ENCODE peak calls at places on chromosomes 5 and 9, in four cellular contexts. One of them, this sample, is unnamed.

GRCh38 chr9:87547665-87548064 is 50.0 kb downstream of the DAPK1 start:
- DNase-seq in endothelial cell: no peak
- DNase-seq in GM13976: no peak
- DNase-seq in progenitor cell of endocrine pancreas: no peak
- DNase-seq in this sample: no peak

GRCh38 chr5:63960646-63961045 is 1.6 kb downstream of the HTR1A start:
- DNase-seq in progenitor cell of endocrine pancreas: no peak
- DNase-seq in endothelial cell: no peak
- DNase-seq in GM13976: no peak
- DNase-seq in this sample: no peak

GRCh38 chr9:130106860-130107848 is 53.4 kb downstream of the GPR107 start:
- DNase-seq in endothelial cell: peak
- DNase-seq in GM13976: peak
- DNase-seq in progenitor cell of endocrine pancreas: peak
- DNase-seq in this sample: peak

GRCh38 chr5:173800340-173800739 is 87.8 kb upstream of the CPEB4 start:
- DNase-seq in endothelial cell: no peak
- DNase-seq in progenitor cell of endocrine pancreas: no peak
- DNase-seq in GM13976: no peak
- DNase-seq in this sample: no peak

GRCh38 chr9:77170991-77171699 is 6.2 kb upstream of the VPS13A start:
- DNase-seq in progenitor cell of endocrine pancreas: no peak
- DNase-seq in GM13976: no peak
- DNase-seq in endothelial cell: no peak
- DNase-seq in this sample: no peak

GRCh38 chr5:56692359-56693219 is 122.8 kb upstream of the MAP3K1 start:
- DNase-seq in GM13976: peak
- DNase-seq in endothelial cell: no peak
- DNase-seq in progenitor cell of endocrine pancreas: no peak
- DNase-seq in this sample: no peak

GRCh38 chr5:172929371-172929838 is 29.8 kb upstream of the RPL26L1 start:
- DNase-seq in GM13976: no peak
- DNase-seq in progenitor cell of endocrine pancreas: no peak
- DNase-seq in endothelial cell: no peak
- DNase-seq in this sample: peak

GRCh38 chr9:89814340-89815040 is 209.7 kb downstream of the GADD45G start:
- DNase-seq in endothelial cell: no peak
- DNase-seq in GM13976: no peak
- DNase-seq in progenitor cell of endocrine pancreas: no peak
- DNase-seq in this sample: peak

GRCh38 chr5:135332519-135333150 is 66.4 kb downstream of the MACROH2A1 start:
- DNase-seq in GM13976: peak
- DNase-seq in endothelial cell: no peak
- DNase-seq in progenitor cell of endocrine pancreas: no peak
- DNase-seq in this sample: peak

GRCh38 chr5:171521679-171522078 is 102.2 kb downstream of the FGF18 start:
- DNase-seq in progenitor cell of endocrine pancreas: no peak
- DNase-seq in GM13976: no peak
- DNase-seq in endothelial cell: no peak
- DNase-seq in this sample: no peak

GRCh38 chr5:167524941-167525485 is 766.4 kb upstream of the WWC1 start:
- DNase-seq in endothelial cell: no peak
- DNase-seq in progenitor cell of endocrine pancreas: no peak
- DNase-seq in GM13976: no peak
- DNase-seq in this sample: no peak

GRCh38 chr9:112271466-112272098 is 61.8 kb downstream of the PTBP3 start:
- DNase-seq in progenitor cell of endocrine pancreas: no peak
- DNase-seq in GM13976: no peak
- DNase-seq in endothelial cell: no peak
- DNase-seq in this sample: peak

GRCh38 chr5:61275841-61276240 is 56.2 kb upstream of the ZSWIM6 start:
- DNase-seq in GM13976: no peak
- DNase-seq in endothelial cell: peak
- DNase-seq in progenitor cell of endocrine pancreas: no peak
- DNase-seq in this sample: peak

GRCh38 chr9:91571036-91571435 is 147.4 kb upstream of the NFIL3 start:
- DNase-seq in GM13976: no peak
- DNase-seq in progenitor cell of endocrine pancreas: no peak
- DNase-seq in endothelial cell: no peak
- DNase-seq in this sample: no peak

GRCh38 chr5:108059334-108059733 is 322.6 kb downstream of the FBXL17 start:
- DNase-seq in progenitor cell of endocrine pancreas: no peak
- DNase-seq in endothelial cell: no peak
- DNase-seq in GM13976: no peak
- DNase-seq in this sample: no peak

GRCh38 chr9:95649801-95650213 is 133.0 kb upstream of the PTCH1 start:
- DNase-seq in progenitor cell of endocrine pancreas: no peak
- DNase-seq in GM13976: no peak
- DNase-seq in endothelial cell: no peak
- DNase-seq in this sample: no peak

GRCh38 chr5:118903010-118903409 is 85.3 kb downstream of the DTWD2 start:
- DNase-seq in GM13976: no peak
- DNase-seq in endothelial cell: no peak
- DNase-seq in progenitor cell of endocrine pancreas: no peak
- DNase-seq in this sample: no peak

GRCh38 chr9:76699966-76700365 is 64.3 kb upstream of the PCA3 start:
- DNase-seq in endothelial cell: no peak
- DNase-seq in progenitor cell of endocrine pancreas: no peak
- DNase-seq in GM13976: no peak
- DNase-seq in this sample: peak

GRCh38 chr5:1171340-1171941 is 30.0 kb upstream of the SLC6A19 start:
- DNase-seq in endothelial cell: no peak
- DNase-seq in GM13976: no peak
- DNase-seq in progenitor cell of endocrine pancreas: no peak
- DNase-seq in this sample: no peak

GRCh38 chr5:153569036-153569435 is 78.6 kb downstream of the GRIA1 start:
- DNase-seq in progenitor cell of endocrine pancreas: no peak
- DNase-seq in endothelial cell: no peak
- DNase-seq in GM13976: no peak
- DNase-seq in this sample: no peak

GRCh38 chr5:41094871-41095270 is 23.7 kb upstream of the MROH2B start:
- DNase-seq in progenitor cell of endocrine pancreas: no peak
- DNase-seq in endothelial cell: no peak
- DNase-seq in GM13976: no peak
- DNase-seq in this sample: no peak

GRCh38 chr5:30804739-30805313 is 388.7 kb upstream of the CDH6 start:
- DNase-seq in progenitor cell of endocrine pancreas: no peak
- DNase-seq in endothelial cell: no peak
- DNase-seq in GM13976: no peak
- DNase-seq in this sample: peak

GRCh38 chr5:1003296-1003937 is 5.2 kb upstream of the NKD2 start:
- DNase-seq in GM13976: no peak
- DNase-seq in endothelial cell: no peak
- DNase-seq in progenitor cell of endocrine pancreas: no peak
- DNase-seq in this sample: no peak

GRCh38 chr5:55413644-55414043 is 105.9 kb downstream of the MTREX start:
- DNase-seq in progenitor cell of endocrine pancreas: no peak
- DNase-seq in GM13976: no peak
- DNase-seq in endothelial cell: no peak
- DNase-seq in this sample: no peak

GRCh38 chr5:175829718-175830585 is 41.4 kb upstream of the CPLX2 start:
- DNase-seq in GM13976: no peak
- DNase-seq in endothelial cell: no peak
- DNase-seq in progenitor cell of endocrine pancreas: no peak
- DNase-seq in this sample: no peak

GRCh38 chr9:122218070-122218884 is 10.5 kb downstream of the LHX6 start:
- DNase-seq in GM13976: peak
- DNase-seq in endothelial cell: no peak
- DNase-seq in progenitor cell of endocrine pancreas: no peak
- DNase-seq in this sample: no peak

GRCh38 chr5:930853-931252 is 38.2 kb downstream of the TRIP13 start:
- DNase-seq in GM13976: no peak
- DNase-seq in endothelial cell: no peak
- DNase-seq in progenitor cell of endocrine pancreas: no peak
- DNase-seq in this sample: no peak

GRCh38 chr5:5418764-5419163 is 3.7 kb upstream of the ICE1 start:
- DNase-seq in GM13976: no peak
- DNase-seq in progenitor cell of endocrine pancreas: no peak
- DNase-seq in endothelial cell: no peak
- DNase-seq in this sample: no peak

GRCh38 chr9:37528652-37529072 is 42.9 kb downstream of the POLR1E start:
- DNase-seq in progenitor cell of endocrine pancreas: no peak
- DNase-seq in endothelial cell: no peak
- DNase-seq in GM13976: no peak
- DNase-seq in this sample: peak

GRCh38 chr9:130289711-130290241 is 24.2 kb downstream of the HMCN2 start:
- DNase-seq in progenitor cell of endocrine pancreas: no peak
- DNase-seq in endothelial cell: no peak
- DNase-seq in GM13976: no peak
- DNase-seq in this sample: no peak

GRCh38 chr5:179345179-179345428 is 157 bp downstream of the ADAMTS2 start:
- DNase-seq in endothelial cell: peak
- DNase-seq in GM13976: no peak
- DNase-seq in progenitor cell of endocrine pancreas: peak
- DNase-seq in this sample: no peak

GRCh38 chr5:149581931-149582768 is 852 bp downstream of the ARHGEF37 start:
- DNase-seq in GM13976: no peak
- DNase-seq in progenitor cell of endocrine pancreas: no peak
- DNase-seq in endothelial cell: no peak
- DNase-seq in this sample: peak

GRCh38 chr5:68396722-68397121 is 181.2 kb downstream of the PIK3R1 start:
- DNase-seq in GM13976: no peak
- DNase-seq in endothelial cell: no peak
- DNase-seq in progenitor cell of endocrine pancreas: no peak
- DNase-seq in this sample: no peak
- TF ChIP-seq CTCF in GM13976: no peak
- TF ChIP-seq CTCF in endothelial cell: no peak
- TF ChIP-seq CTCF in progenitor cell of endocrine pancreas: no peak
- TF ChIP-seq CTCF in this sample: no peak

GRCh38 chr9:93380410-93381060 is 71.0 kb upstream of the FAM120A start:
- DNase-seq in endothelial cell: no peak
- DNase-seq in GM13976: no peak
- DNase-seq in progenitor cell of endocrine pancreas: no peak
- DNase-seq in this sample: no peak
- TF ChIP-seq CTCF in endothelial cell: no peak
- TF ChIP-seq CTCF in GM13976: no peak
- TF ChIP-seq CTCF in progenitor cell of endocrine pancreas: no peak
- TF ChIP-seq CTCF in this sample: no peak

GRCh38 chr9:7172445-7173115 is 414.8 kb downstream of the KDM4C start:
- DNase-seq in endothelial cell: no peak
- DNase-seq in GM13976: no peak
- DNase-seq in progenitor cell of endocrine pancreas: no peak
- DNase-seq in this sample: peak

GRCh38 chr9:7176574-7176973 is 418.8 kb downstream of the KDM4C start:
- DNase-seq in GM13976: no peak
- DNase-seq in endothelial cell: no peak
- DNase-seq in progenitor cell of endocrine pancreas: no peak
- DNase-seq in this sample: no peak

GRCh38 chr9:7174301-7174700 is 416.5 kb downstream of the KDM4C start:
- DNase-seq in progenitor cell of endocrine pancreas: no peak
- DNase-seq in endothelial cell: no peak
- DNase-seq in GM13976: no peak
- DNase-seq in this sample: no peak

GRCh38 chr9:7173139-7173538 is 415.4 kb downstream of the KDM4C start:
- DNase-seq in GM13976: no peak
- DNase-seq in progenitor cell of endocrine pancreas: no peak
- DNase-seq in endothelial cell: no peak
- DNase-seq in this sample: no peak

DNA sequence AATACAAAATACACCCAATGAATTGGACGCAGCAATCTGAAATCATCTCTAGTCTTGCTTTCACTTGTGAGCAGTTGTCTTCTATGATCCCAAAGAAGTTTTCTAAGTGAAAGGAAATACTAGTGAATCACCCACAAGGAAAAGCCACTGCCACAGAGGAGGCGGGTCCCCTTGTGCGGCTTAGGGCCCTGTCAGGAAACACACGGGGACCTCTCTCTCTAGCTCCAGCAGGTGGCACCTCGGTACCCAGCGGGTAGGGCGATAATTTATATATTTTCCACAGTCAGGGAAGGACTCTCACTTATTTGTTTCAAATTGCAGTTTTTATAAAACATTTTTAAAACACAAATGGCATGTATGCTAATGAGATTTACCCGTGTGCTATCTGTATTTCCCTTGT is 417.1 kb downstream of the KDM4C start:
- DNase-seq in progenitor cell of endocrine pancreas: no peak
- DNase-seq in GM13976: no peak
- DNase-seq in endothelial cell: no peak
- DNase-seq in this sample: no peak
- TF ChIP-seq CTCF in progenitor cell of endocrine pancreas: no peak
- TF ChIP-seq CTCF in GM13976: no peak
- TF ChIP-seq CTCF in endothelial cell: no peak
- TF ChIP-seq CTCF in this sample: peak

DNA sequence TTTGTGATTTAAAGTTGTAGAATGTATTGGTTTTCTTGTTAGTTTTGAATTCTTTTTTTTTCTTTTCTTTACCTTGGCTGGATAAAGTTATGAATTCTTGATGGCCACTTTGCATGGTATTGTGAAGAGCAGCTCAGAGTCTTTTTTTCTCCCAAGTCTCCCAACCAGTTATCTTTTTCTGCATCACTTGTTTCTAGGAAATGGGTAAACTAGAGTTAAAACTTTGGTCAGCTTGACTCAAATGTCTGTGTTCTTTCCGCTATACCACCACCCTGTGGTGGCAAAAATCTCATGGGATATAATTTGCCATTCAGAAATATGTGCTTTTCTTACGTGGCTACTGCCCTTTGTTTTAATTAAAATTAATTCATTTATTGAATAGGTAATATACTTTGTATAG is 113.2 kb downstream of the UNC13B start:
- DNase-seq in progenitor cell of endocrine pancreas: no peak
- DNase-seq in endothelial cell: no peak
- DNase-seq in GM13976: no peak
- DNase-seq in this sample: no peak
- TF ChIP-seq CTCF in progenitor cell of endocrine pancreas: no peak
- TF ChIP-seq CTCF in endothelial cell: no peak
- TF ChIP-seq CTCF in GM13976: no peak
- TF ChIP-seq CTCF in this sample: no peak

GRCh38 chr9:98642661-98643312 is 65.9 kb downstream of the GABBR2 start:
- DNase-seq in progenitor cell of endocrine pancreas: no peak
- DNase-seq in endothelial cell: no peak
- DNase-seq in GM13976: no peak
- DNase-seq in this sample: no peak
- TF ChIP-seq CTCF in progenitor cell of endocrine pancreas: no peak
- TF ChIP-seq CTCF in endothelial cell: no peak
- TF ChIP-seq CTCF in GM13976: no peak
- TF ChIP-seq CTCF in this sample: no peak

GRCh38 chr5:134224905-134225779 is 731 bp downstream of the PPP2CA start:
- DNase-seq in endothelial cell: peak
- DNase-seq in progenitor cell of endocrine pancreas: peak
- DNase-seq in GM13976: peak
- DNase-seq in this sample: peak
- TF ChIP-seq CTCF in endothelial cell: no peak
- TF ChIP-seq CTCF in progenitor cell of endocrine pancreas: peak
- TF ChIP-seq CTCF in GM13976: peak
- TF ChIP-seq CTCF in this sample: peak

DNA sequence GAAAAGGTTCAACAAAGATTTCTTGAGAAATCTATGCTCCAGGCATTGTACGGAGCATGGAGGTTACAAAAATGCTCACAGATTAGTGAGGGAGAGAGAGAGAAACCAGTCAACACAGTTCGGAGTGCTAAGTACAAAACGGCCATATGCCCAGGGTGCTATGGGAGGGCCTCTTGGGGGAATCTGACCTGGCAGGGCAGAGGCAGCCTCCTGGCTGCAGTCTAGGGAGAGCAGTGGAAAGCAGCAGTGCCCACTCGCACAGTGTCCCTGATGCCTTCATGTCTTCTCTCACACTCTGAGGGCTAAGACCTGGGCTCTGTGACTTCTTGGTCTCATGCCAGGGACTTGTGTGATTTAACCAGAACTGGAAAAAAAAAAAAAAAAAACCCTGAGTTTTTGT is 29.8 kb upstream of the SMC5 start:
- DNase-seq in progenitor cell of endocrine pancreas: no peak
- DNase-seq in GM13976: no peak
- DNase-seq in endothelial cell: no peak
- DNase-seq in this sample: peak
- TF ChIP-seq CTCF in progenitor cell of endocrine pancreas: no peak
- TF ChIP-seq CTCF in GM13976: no peak
- TF ChIP-seq CTCF in endothelial cell: no peak
- TF ChIP-seq CTCF in this sample: no peak

This sample was measured in astrocyte of the spinal cord.